ENCODE peak calls at places on chromosomes 7 and 10, in seven cellular contexts. U is psoas muscle, P is choroid plexus epithelial cell, Z is fibroblast of mammary gland, R is cardiac fibroblast, I is progenitor cell of endocrine pancreas, C is brain microvascular endothelial cell. D is an unnamed sample.

GRCh38 chr10:131968949-131969348 is 12.8 kb downstream of the BNIP3 start:
- DNase-seq in U (no peak), P (no peak), Z (no peak), R (no peak), I (no peak), C (no peak), D (no peak)

GRCh38 chr10:123639131-123639530 is 27.0 kb upstream of the GPR26 start:
- DNase-seq in U (no peak), P (no peak), Z (no peak), R (no peak), I (no peak), C (no peak), D (no peak)

GRCh38 chr7:2880882-2881281 is 36.8 kb upstream of the GNA12 start:
- DNase-seq in U (no peak), P (no peak), Z (no peak), R (peak), I (no peak), C (no peak), D (no peak)

GRCh38 chr10:132850896-132851295 is 64.9 kb upstream of the NKX6-2 start:
- DNase-seq in U (peak), P (no peak), Z (no peak), R (no peak), I (peak), C (no peak), D (no peak)

GRCh38 chr7:120056227-120056626 is 216.7 kb upstream of the KCND2 start:
- DNase-seq in U (no peak), P (no peak), Z (no peak), R (no peak), I (no peak), C (no peak), D (no peak)

GRCh38 chr10:124308811-124309210 is 109.9 kb downstream of the OAT start:
- DNase-seq in U (no peak), P (no peak), Z (no peak), R (no peak), I (no peak), C (no peak), D (no peak)

GRCh38 chr7:47310020-47310419 is 271.9 kb downstream of the TNS3 start:
- DNase-seq in U (no peak), P (no peak), Z (no peak), R (no peak), I (no peak), C (no peak), D (no peak)

GRCh38 chr10:45557275-45557905 is 115.2 kb downstream of the ZFAND4 start:
- DNase-seq in U (no peak), P (peak), Z (no peak), R (peak), I (no peak), C (peak), D (no peak)

GRCh38 chr7:107173191-107173590 is 4.4 kb downstream of the HBP1 start:
- DNase-seq in U (no peak), P (no peak), Z (no peak), R (no peak), I (no peak), C (no peak), D (no peak)

GRCh38 chr10:73585223-73585784 is 5.8 kb downstream of the USP54 start:
- DNase-seq in U (no peak), P (peak), Z (peak), R (no peak), I (no peak), C (peak), D (no peak)

GRCh38 chr7:158741294-158741666 is 36.7 kb upstream of the NCAPG2 start:
- DNase-seq in U (no peak), P (no peak), Z (no peak), R (no peak), I (no peak), C (no peak), D (no peak)

GRCh38 chr7:134865001-134865845 is 85.8 kb downstream of the CALD1 start:
- DNase-seq in U (no peak), P (peak), Z (peak), R (peak), I (no peak), C (peak), D (no peak)

GRCh38 chr7:120743128-120743527 is 114.8 kb downstream of the TSPAN12 start:
- DNase-seq in U (no peak), P (no peak), Z (no peak), R (no peak), I (no peak), C (no peak), D (no peak)

GRCh38 chr7:17071866-17072265 is 190.1 kb upstream of the AGR3 start:
- DNase-seq in U (no peak), P (no peak), Z (no peak), R (no peak), I (no peak), C (no peak), D (no peak)

GRCh38 chr10:17651891-17652290 is 7.9 kb downstream of the STAM start:
- DNase-seq in U (no peak), P (peak), Z (no peak), R (no peak), I (no peak), C (no peak), D (no peak)

GRCh38 chr7:1044189-1045037 is at the start of gene GPR146:
- DNase-seq in U (peak), P (peak), Z (peak), R (peak), I (peak), C (peak), D (peak)

GRCh38 chr10:184911-185310 is 49.7 kb downstream of the ZMYND11 start:
- DNase-seq in U (no peak), P (peak), Z (peak), R (no peak), I (no peak), C (no peak), D (no peak)

GRCh38 chr10:21125471-21126228 is 228.5 kb upstream of the NEBL start:
- DNase-seq in U (no peak), P (peak), Z (no peak), R (no peak), I (no peak), C (no peak), D (no peak)

GRCh38 chr10:88117869-88118632 is 254.6 kb downstream of the PTEN start:
- DNase-seq in U (no peak), P (peak), Z (no peak), R (no peak), I (no peak), C (no peak), D (no peak)
- TF ChIP-seq CTCF in U (peak), P (peak), Z (peak), R (peak), I (peak), C (peak), D (no peak)

GRCh38 chr7:20650782-20651181 is 35.3 kb downstream of the ABCB5 start:
- DNase-seq in U (no peak), P (no peak), Z (no peak), R (no peak), I (no peak), C (no peak), D (no peak)

GRCh38 chr7:20647051-20647450 is 31.6 kb downstream of the ABCB5 start:
- DNase-seq in U (no peak), P (peak), Z (peak), R (no peak), I (no peak), C (peak), D (no peak)

GRCh38 chr7:20647908-20648776 is 32.7 kb downstream of the ABCB5 start:
- DNase-seq in U (no peak), P (peak), Z (peak), R (peak), I (no peak), C (no peak), D (no peak)

GRCh38 chr7:20653636-20654035 is 38.2 kb downstream of the ABCB5 start:
- DNase-seq in U (no peak), P (no peak), Z (no peak), R (no peak), I (no peak), C (no peak), D (no peak)

GRCh38 chr7:20651960-20652544 is 36.6 kb downstream of the ABCB5 start:
- DNase-seq in U (no peak), P (peak), Z (peak), R (peak), I (no peak), C (peak), D (no peak)
- TF ChIP-seq CTCF in U (no peak), P (peak), Z (peak), R (peak), I (peak), C (peak), D (peak)

DNA sequence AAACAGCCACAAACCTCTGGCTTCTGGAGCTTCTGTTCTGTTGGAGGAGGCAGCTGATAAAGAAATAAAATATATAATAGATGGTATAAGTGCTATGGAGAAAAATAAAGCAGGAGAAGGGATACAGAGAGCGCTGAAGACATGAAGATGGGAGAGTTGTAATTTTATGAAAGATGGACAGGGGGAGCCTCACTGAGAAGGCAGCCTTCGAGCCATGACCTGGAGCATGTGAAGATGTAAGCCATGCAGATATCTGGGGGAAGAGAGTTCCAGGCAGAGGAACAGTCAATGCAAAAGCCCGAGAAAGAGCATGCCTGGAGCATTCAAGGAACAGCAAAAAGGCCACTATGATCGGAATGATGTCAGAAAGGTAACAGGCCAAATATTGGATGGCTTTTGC is 187.5 kb downstream of the KIAA1217 start:
- DNase-seq in U (no peak), P (peak), Z (no peak), R (no peak), I (no peak), C (no peak), D (no peak)
- TF ChIP-seq CTCF in U (no peak), P (peak), Z (peak), R (peak), I (peak), C (peak), D (no peak)

GRCh38 chr7:73786588-73786987 is 16.5 kb upstream of the CLDN3 start:
- DNase-seq in U (no peak), P (no peak), Z (no peak), R (no peak), I (no peak), C (no peak), D (no peak)
- TF ChIP-seq CTCF in U (no peak), P (no peak), Z (no peak), R (no peak), I (no peak), C (no peak), D (no peak)

D was measured in dorsolateral prefrontal cortex.